ENCODE peak calls at places on chromosomes 12 and 14, in six cellular contexts. E is endodermal cell; M is MM.1S; R is CD4-positive, CD25-positive, alpha-beta regulatory T cell; B is neuronal stem cell; Q is neural progenitor cell. G is an unnamed sample. For H3K4me1 and H3K36me3, the result is how much of the 10 kb centered on the place peaks cover.

GRCh38 chr12:123995023-123995422 is 22.0 kb downstream of the ZNF664 start:
- DNase-seq in E (no peak), M (no peak), R (peak), B (no peak), Q (no peak), G (no peak)

GRCh38 chr12:1830981-1831930 is 10.9 kb downstream of the LRTM2 start:
- DNase-seq in E (peak), M (peak), R (peak), B (peak), Q (peak), G (peak)

GRCh38 chr12:26425587-26426260 is 230.4 kb downstream of the SSPN start:
- DNase-seq in E (no peak), M (no peak), R (no peak), B (no peak), Q (no peak), G (no peak)

GRCh38 chr12:53935562-53936341 is 2.9 kb upstream of the HOXC13 start:
- DNase-seq in E (peak), M (no peak), R (no peak), B (no peak), Q (no peak), G (no peak)

GRCh38 chr14:54424479-54424901 is 16.7 kb downstream of the CNIH1 start:
- DNase-seq in E (no peak), M (no peak), R (no peak), B (no peak), Q (no peak), G (no peak)

GRCh38 chr14:21220874-21221477 is 48.3 kb downstream of the HNRNPC start:
- DNase-seq in E (no peak), M (no peak), R (peak), B (no peak), Q (no peak), G (no peak)

GRCh38 chr12:116601933-116602809 is 43.0 kb downstream of the MAP1LC3B2 start:
- DNase-seq in E (no peak), M (no peak), R (no peak), B (no peak), Q (no peak), G (no peak)

GRCh38 chr12:40137252-40137651 is 31.4 kb upstream of the SLC2A13 start:
- DNase-seq in E (no peak), M (peak), R (peak), B (no peak), Q (no peak), G (no peak)

GRCh38 chr12:30169839-30170591 is 386.3 kb upstream of the TMTC1 start:
- DNase-seq in E (peak), M (no peak), R (no peak), B (no peak), Q (peak), G (no peak)

GRCh38 chr12:98422809-98423208 is 92.6 kb upstream of the TMPO start:
- DNase-seq in E (peak), M (no peak), R (no peak), B (no peak), Q (peak), G (no peak)

GRCh38 chr12:65663097-65663496 is 161.2 kb upstream of the HMGA2 start:
- DNase-seq in E (no peak), M (no peak), R (no peak), B (no peak), Q (no peak), G (no peak)

GRCh38 chr14:52052289-52052943 is 16.4 kb downstream of the NID2 start:
- DNase-seq in E (no peak), M (no peak), R (no peak), B (no peak), Q (no peak), G (no peak)

GRCh38 chr12:12381982-12382381 is 25.1 kb downstream of the BORCS5 start:
- DNase-seq in E (no peak), M (no peak), R (no peak), B (no peak), Q (no peak), G (no peak)

GRCh38 chr12:5768171-5768879 is 176.7 kb downstream of the ANO2 start:
- DNase-seq in E (no peak), M (no peak), R (no peak), B (no peak), Q (no peak), G (peak)

GRCh38 chr12:77049767-77050353 is 15.5 kb downstream of the E2F7 start:
- DNase-seq in E (no peak), M (peak), R (peak), B (peak), Q (peak), G (no peak)

GRCh38 chr12:109818900-109819500 is 14.2 kb downstream of the TRPV4 start:
- DNase-seq in E (no peak), M (no peak), R (no peak), B (no peak), Q (no peak), G (no peak)

GRCh38 chr14:66109426-66109825 is 376.7 kb upstream of the CCDC196 start:
- DNase-seq in E (no peak), M (no peak), R (peak), B (no peak), Q (no peak), G (no peak)

GRCh38 chr12:41264281-41264680 is 76.2 kb downstream of the PDZRN4 start:
- DNase-seq in E (no peak), M (no peak), R (no peak), B (no peak), Q (no peak), G (no peak)

GRCh38 chr12:4800555-4800954 is 80.4 kb downstream of the GALNT8 start:
- DNase-seq in E (no peak), M (no peak), R (no peak), B (no peak), Q (no peak), G (no peak)

GRCh38 chr14:58533417-58533816 is 104.3 kb upstream of the DACT1 start:
- DNase-seq in E (no peak), M (no peak), R (no peak), B (no peak), Q (peak), G (no peak)

GRCh38 chr14:24542346-24542936 is 33.6 kb downstream of the CTSG start:
- DNase-seq in E (no peak), M (no peak), R (no peak), B (no peak), Q (no peak), G (no peak)

GRCh38 chr12:1104088-1104800 is 113.2 kb downstream of the ERC1 start:
- DNase-seq in E (no peak), M (no peak), R (peak), B (no peak), Q (no peak), G (no peak)

GRCh38 chr12:75599061-75599460 is 87.7 kb upstream of the KRR1 start:
- DNase-seq in E (no peak), M (no peak), R (no peak), B (no peak), Q (no peak), G (no peak)

GRCh38 chr12:51320695-51321320 is 3.2 kb downstream of the BIN2 start:
- DNase-seq in E (peak), M (peak), R (peak), B (peak), Q (peak), G (no peak)

GRCh38 chr14:41806355-41806975 is 199.8 kb downstream of the LRFN5 start:
- DNase-seq in E (no peak), M (no peak), R (no peak), B (no peak), Q (no peak), G (no peak)

GRCh38 chr14:68972507-68973272 is 6.4 kb downstream of the ACTN1 start:
- DNase-seq in E (peak), M (no peak), R (no peak), B (no peak), Q (no peak), G (no peak)
- H3K4me1 ChIP-seq in E (under half), M (under half), R (half or more), B (under half), Q (under half), G (under half)

DNA sequence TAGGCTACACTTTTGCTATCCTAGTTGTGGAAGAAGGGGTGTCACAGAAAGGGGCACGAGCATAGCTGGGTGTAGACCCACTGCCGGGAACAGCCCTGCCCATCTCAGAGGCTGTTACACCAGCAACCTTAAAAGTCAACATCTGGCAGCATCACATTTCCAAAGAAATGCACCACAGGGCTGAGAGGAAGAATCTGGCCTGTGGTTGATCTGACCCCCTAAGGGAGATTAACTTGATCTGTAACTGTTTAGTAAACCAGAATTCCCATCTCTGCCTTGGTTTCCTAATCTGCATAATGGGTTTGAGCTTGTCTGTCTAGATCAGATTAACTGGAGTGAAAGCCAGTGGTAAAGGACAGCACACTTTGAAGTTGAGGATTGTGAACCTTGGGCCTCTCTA is 1.3 kb downstream of the LRP1-AS start:
- DNase-seq in E (no peak), M (no peak), R (no peak), B (no peak), Q (no peak), G (no peak)
- H3K36me3 ChIP-seq in E (half or more), M (under half), R (under half), B (under half), Q (under half), G (under half)

GRCh38 chr12:48157889-48158370 is 615 bp upstream of the ASB8 start:
- DNase-seq in E (peak), M (no peak), R (no peak), B (no peak), Q (no peak), G (no peak)
- H3K27ac ChIP-seq in E (no peak), M (no peak), R (peak), B (peak), Q (no peak), G (peak)

DNA sequence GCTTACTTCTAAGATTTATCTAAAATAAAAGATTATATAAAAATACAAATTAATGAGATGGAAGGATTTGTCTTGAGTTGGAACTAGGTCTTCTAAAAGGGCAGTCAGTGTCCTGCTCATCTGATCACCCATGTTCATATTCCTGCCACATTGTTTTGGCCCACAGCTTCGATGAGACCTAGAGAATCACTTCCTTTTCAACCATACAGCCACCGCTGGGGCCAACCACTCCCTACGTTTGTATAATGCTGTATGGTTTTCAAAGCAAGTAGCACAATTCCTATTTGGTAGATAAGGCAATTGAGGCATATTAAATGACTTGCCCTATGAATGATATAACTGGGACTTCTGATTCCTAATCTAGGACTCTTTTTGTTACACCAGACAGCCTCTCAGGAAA is 249.4 kb downstream of the ZFP36L1 start:
- DNase-seq in E (no peak), M (no peak), R (no peak), B (no peak), Q (no peak), G (peak)
- H3K4me1 ChIP-seq in E (under half), M (under half), R (under half), B (under half), Q (under half), G (under half)